ENCODE peak calls at places on chromosomes 3 and 15, in five cellular contexts. H is stimulated activated CD8-positive, alpha-beta memory T cell treated with anti-CD3 and anti-CD28 coated beads, Interleukin-2, amount 100 ng/mL, for 48 hours; T is OCI-M1; P is hepatocyte; W is HEK293T. I is an unnamed sample.

GRCh38 chr15:34993877-34994276 is 5.8 kb upstream of the ZNF770 start:
- DNase-seq in P (no peak), T (no peak), W (no peak), H (no peak), I (no peak)

GRCh38 chr3:194633349-194634004 is at the start of gene TMEM44:
- DNase-seq in H (peak), W (peak), P (peak), T (peak), I (no peak)

GRCh38 chr3:51276046-51276445 is 109.0 kb upstream of the MANF start:
- DNase-seq in T (no peak), H (no peak), W (no peak), P (no peak), I (no peak)

GRCh38 chr3:107846282-107846852 is 244.5 kb downstream of the CD47 start:
- DNase-seq in H (peak), W (peak), P (peak), T (peak), I (peak)

GRCh38 chr3:150264560-150264959 is 143.5 kb upstream of the TSC22D2 start:
- DNase-seq in W (no peak), P (no peak), T (no peak), H (no peak), I (no peak)

GRCh38 chr3:102530443-102531195 is 95.8 kb downstream of the ZPLD1 start:
- DNase-seq in P (peak), T (no peak), H (no peak), W (no peak), I (no peak)

GRCh38 chr3:44114142-44114541 is 127.5 kb upstream of the TOPAZ1 start:
- DNase-seq in P (peak), H (peak), W (peak), T (peak), I (peak)

GRCh38 chr15:72722071-72722696 is 36.2 kb downstream of the BBS4 start:
- DNase-seq in H (peak), W (peak), T (peak), P (peak), I (peak)

GRCh38 chr15:79494963-79495362 is 62.8 kb downstream of the MINAR1 start:
- DNase-seq in H (no peak), T (no peak), P (no peak), W (no peak), I (no peak)

GRCh38 chr3:2967851-2968250 is 142.3 kb downstream of the IL5RA start:
- DNase-seq in T (no peak), W (no peak), P (no peak), H (no peak), I (no peak)

GRCh38 chr3:40118031-40118610 is 191.4 kb upstream of the EIF1B start:
- DNase-seq in P (no peak), W (no peak), T (no peak), H (no peak), I (no peak)

GRCh38 chr3:194939532-194939909 is 253.8 kb downstream of the FAM43A start:
- DNase-seq in H (no peak), P (no peak), T (no peak), W (no peak), I (no peak)

GRCh38 chr15:31346367-31347066 is 19.9 kb downstream of the KLF13 start:
- DNase-seq in H (no peak), W (no peak), P (no peak), T (no peak), I (no peak)